ENCODE peak calls at places on chromosomes 6 and 20, in four cellular contexts. J, A, S and I are unnamed samples.

GRCh38 chr20:62306440-62307187 is 3.8 kb downstream of the ADRM1 start:
- DNase-seq in J (no peak), A (no peak), S (no peak), I (no peak)

GRCh38 chr20:47258745-47259695 is 97.5 kb downstream of the ZMYND8 start:
- DNase-seq in J (no peak), A (no peak), S (no peak), I (no peak)

GRCh38 chr6:22926613-22927348 is 357.4 kb downstream of the HDGFL1 start:
- DNase-seq in J (no peak), A (no peak), S (no peak), I (no peak)

GRCh38 chr6:41191569-41191968 is 9.4 kb downstream of the TREML2 start:
- DNase-seq in J (peak), A (no peak), S (no peak), I (no peak)

GRCh38 chr20:22928679-22929078 is 106.4 kb upstream of the SSTR4 start:
- DNase-seq in J (no peak), A (no peak), S (no peak), I (no peak)

GRCh38 chr20:34426026-34426425 is 63.0 kb downstream of the ITCH start:
- DNase-seq in J (no peak), A (no peak), S (no peak), I (no peak)

GRCh38 chr6:151914475-151914874 is 107.0 kb downstream of the ESR1 start:
- DNase-seq in J (no peak), A (no peak), S (no peak), I (no peak)

GRCh38 chr6:27547157-27548075 is 74.5 kb upstream of the ZNF184 start:
- DNase-seq in J (peak), A (no peak), S (no peak), I (peak)

GRCh38 chr6:101208152-101208551 is 185.4 kb upstream of the GRIK2 start:
- DNase-seq in J (no peak), A (no peak), S (no peak), I (no peak)

GRCh38 chr6:152669894-152670293 is 27.8 kb upstream of the MYCT1 start:
- DNase-seq in J (no peak), A (peak), S (peak), I (no peak)

GRCh38 chr6:105015482-105015881 is 58.6 kb downstream of the LIN28B start:
- DNase-seq in J (no peak), A (peak), S (no peak), I (no peak)

GRCh38 chr6:56837322-56837894 is 117.5 kb upstream of the BEND6 start:
- DNase-seq in J (no peak), A (no peak), S (no peak), I (no peak)

GRCh38 chr6:89977808-89978748 is 83.8 kb downstream of the GJA10 start:
- DNase-seq in J (no peak), A (peak), S (no peak), I (no peak)

GRCh38 chr6:10316327-10316726 is 98.5 kb downstream of the TFAP2A start:
- DNase-seq in J (no peak), A (peak), S (no peak), I (no peak)

GRCh38 chr6:1613631-1614447 is 4.1 kb downstream of the FOXC1 start:
- DNase-seq in J (no peak), A (no peak), S (no peak), I (no peak)

GRCh38 chr6:61592238-61592637 is 693.8 kb downstream of the KHDRBS2 start:
- DNase-seq in J (no peak), A (no peak), S (no peak), I (no peak)

GRCh38 chr6:21808045-21808470 is 214.5 kb downstream of the SOX4 start:
- DNase-seq in J (no peak), A (peak), S (no peak), I (no peak)

GRCh38 chr6:122042851-122043250 is 356.6 kb upstream of the HSF2 start:
- DNase-seq in J (no peak), A (no peak), S (no peak), I (no peak)

GRCh38 chr6:16505711-16506362 is 255.4 kb downstream of the ATXN1 start:
- DNase-seq in J (no peak), A (peak), S (peak), I (no peak)

GRCh38 chr6:40391086-40391485 is 196.1 kb downstream of the LRFN2 start:
- DNase-seq in J (no peak), A (no peak), S (no peak), I (no peak)

GRCh38 chr6:42369568-42369967 is 82.2 kb downstream of the TRERF1 start:
- DNase-seq in J (no peak), A (no peak), S (no peak), I (no peak)

GRCh38 chr20:61289166-61289565 is 37.1 kb downstream of the CDH4 start:
- DNase-seq in J (no peak), A (no peak), S (no peak), I (no peak)

GRCh38 chr20:61846074-61846473 is 219.6 kb downstream of the TAF4 start:
- DNase-seq in J (no peak), A (no peak), S (no peak), I (no peak)

GRCh38 chr6:98416027-98416426 is 418.3 kb upstream of the POU3F2 start:
- DNase-seq in J (no peak), A (no peak), S (no peak), I (no peak)

GRCh38 chr6:155599571-155599970 is 143.9 kb upstream of the NOX3 start:
- DNase-seq in J (no peak), A (no peak), S (no peak), I (no peak)

GRCh38 chr6:134347916-134348805 is 30.2 kb upstream of the SGK1 start:
- DNase-seq in J (no peak), A (peak), S (peak), I (no peak)

GRCh38 chr20:39464238-39464637 is 502.1 kb downstream of the DHX35 start:
- DNase-seq in J (no peak), A (no peak), S (no peak), I (no peak)